ENCODE peak calls at places on chromosome 1, in seven cellular contexts. One of them, this sample, is unnamed.

GRCh38 chr1:117964290-117965038 is 34.9 kb downstream of the WDR3 start:
- DNase-seq in GM10248: no peak
- DNase-seq in Daoy: no peak
- DNase-seq in lower lobe of right lung: no peak
- DNase-seq in C1 segment of cervical spinal cord: no peak
- DNase-seq in stimulated activated naive CD8-positive, alpha-beta T cell treated with anti-CD3 and anti-CD28 coated beads, Interleukin-15, Interleukin-2, amounts not matched to agents 100 U/mL and 50 U/mL, for 24 hours: no peak
- DNase-seq in activated T-cell treated with anti-CD3 and anti-CD28 coated beads, Interleukin-2, amount 50 U/mL, for 4 hours: no peak
- DNase-seq in this sample: no peak

GRCh38 chr1:9912264-9912936 is 2.3 kb upstream of the CTNNBIP1 start:
- DNase-seq in GM10248: no peak
- DNase-seq in Daoy: no peak
- DNase-seq in lower lobe of right lung: no peak
- DNase-seq in C1 segment of cervical spinal cord: no peak
- DNase-seq in stimulated activated naive CD8-positive, alpha-beta T cell treated with anti-CD3 and anti-CD28 coated beads, Interleukin-15, Interleukin-2, amounts not matched to agents 100 U/mL and 50 U/mL, for 24 hours: no peak
- DNase-seq in activated T-cell treated with anti-CD3 and anti-CD28 coated beads, Interleukin-2, amount 50 U/mL, for 4 hours: no peak
- DNase-seq in this sample: no peak

GRCh38 chr1:12052008-12052573 is 11.0 kb upstream of the TNFRSF8 start:
- DNase-seq in GM10248: peak
- DNase-seq in Daoy: peak
- DNase-seq in lower lobe of right lung: no peak
- DNase-seq in C1 segment of cervical spinal cord: peak
- DNase-seq in stimulated activated naive CD8-positive, alpha-beta T cell treated with anti-CD3 and anti-CD28 coated beads, Interleukin-15, Interleukin-2, amounts not matched to agents 100 U/mL and 50 U/mL, for 24 hours: peak
- DNase-seq in activated T-cell treated with anti-CD3 and anti-CD28 coated beads, Interleukin-2, amount 50 U/mL, for 4 hours: no peak
- DNase-seq in this sample: no peak

GRCh38 chr1:185054365-185055060 is 9.2 kb downstream of the RNF2 start:
- DNase-seq in GM10248: no peak
- DNase-seq in Daoy: no peak
- DNase-seq in lower lobe of right lung: no peak
- DNase-seq in C1 segment of cervical spinal cord: no peak
- DNase-seq in stimulated activated naive CD8-positive, alpha-beta T cell treated with anti-CD3 and anti-CD28 coated beads, Interleukin-15, Interleukin-2, amounts not matched to agents 100 U/mL and 50 U/mL, for 24 hours: no peak
- DNase-seq in activated T-cell treated with anti-CD3 and anti-CD28 coated beads, Interleukin-2, amount 50 U/mL, for 4 hours: no peak
- DNase-seq in this sample: no peak

GRCh38 chr1:154241703-154242352 is 21.1 kb downstream of the UBAP2L start:
- DNase-seq in GM10248: no peak
- DNase-seq in Daoy: no peak
- DNase-seq in lower lobe of right lung: no peak
- DNase-seq in C1 segment of cervical spinal cord: no peak
- DNase-seq in stimulated activated naive CD8-positive, alpha-beta T cell treated with anti-CD3 and anti-CD28 coated beads, Interleukin-15, Interleukin-2, amounts not matched to agents 100 U/mL and 50 U/mL, for 24 hours: no peak
- DNase-seq in activated T-cell treated with anti-CD3 and anti-CD28 coated beads, Interleukin-2, amount 50 U/mL, for 4 hours: no peak
- DNase-seq in this sample: no peak

GRCh38 chr1:58858344-58858673 is 74.5 kb upstream of the JUN start:
- DNase-seq in GM10248: no peak
- DNase-seq in Daoy: no peak
- DNase-seq in lower lobe of right lung: no peak
- DNase-seq in C1 segment of cervical spinal cord: no peak
- DNase-seq in stimulated activated naive CD8-positive, alpha-beta T cell treated with anti-CD3 and anti-CD28 coated beads, Interleukin-15, Interleukin-2, amounts not matched to agents 100 U/mL and 50 U/mL, for 24 hours: peak
- DNase-seq in activated T-cell treated with anti-CD3 and anti-CD28 coated beads, Interleukin-2, amount 50 U/mL, for 4 hours: peak
- DNase-seq in this sample: no peak

GRCh38 chr1:29643281-29643680 is 407.0 kb downstream of the PTPRU start:
- DNase-seq in GM10248: no peak
- DNase-seq in Daoy: no peak
- DNase-seq in lower lobe of right lung: no peak
- DNase-seq in C1 segment of cervical spinal cord: no peak
- DNase-seq in stimulated activated naive CD8-positive, alpha-beta T cell treated with anti-CD3 and anti-CD28 coated beads, Interleukin-15, Interleukin-2, amounts not matched to agents 100 U/mL and 50 U/mL, for 24 hours: no peak
- DNase-seq in activated T-cell treated with anti-CD3 and anti-CD28 coated beads, Interleukin-2, amount 50 U/mL, for 4 hours: no peak
- DNase-seq in this sample: no peak

GRCh38 chr1:186845581-186846210 is 16.9 kb downstream of the PLA2G4A start:
- DNase-seq in GM10248: no peak
- DNase-seq in Daoy: no peak
- DNase-seq in lower lobe of right lung: no peak
- DNase-seq in C1 segment of cervical spinal cord: no peak
- DNase-seq in stimulated activated naive CD8-positive, alpha-beta T cell treated with anti-CD3 and anti-CD28 coated beads, Interleukin-15, Interleukin-2, amounts not matched to agents 100 U/mL and 50 U/mL, for 24 hours: no peak
- DNase-seq in activated T-cell treated with anti-CD3 and anti-CD28 coated beads, Interleukin-2, amount 50 U/mL, for 4 hours: no peak
- DNase-seq in this sample: no peak

GRCh38 chr1:150532860-150533259 is 16.3 kb upstream of the ADAMTSL4 start:
- DNase-seq in GM10248: no peak
- DNase-seq in Daoy: no peak
- DNase-seq in lower lobe of right lung: no peak
- DNase-seq in C1 segment of cervical spinal cord: no peak
- DNase-seq in stimulated activated naive CD8-positive, alpha-beta T cell treated with anti-CD3 and anti-CD28 coated beads, Interleukin-15, Interleukin-2, amounts not matched to agents 100 U/mL and 50 U/mL, for 24 hours: no peak
- DNase-seq in activated T-cell treated with anti-CD3 and anti-CD28 coated beads, Interleukin-2, amount 50 U/mL, for 4 hours: no peak
- DNase-seq in this sample: no peak

GRCh38 chr1:245797592-245798366 is 643.0 kb downstream of the KIF26B start:
- DNase-seq in GM10248: no peak
- DNase-seq in Daoy: peak
- DNase-seq in lower lobe of right lung: no peak
- DNase-seq in C1 segment of cervical spinal cord: no peak
- DNase-seq in stimulated activated naive CD8-positive, alpha-beta T cell treated with anti-CD3 and anti-CD28 coated beads, Interleukin-15, Interleukin-2, amounts not matched to agents 100 U/mL and 50 U/mL, for 24 hours: peak
- DNase-seq in activated T-cell treated with anti-CD3 and anti-CD28 coated beads, Interleukin-2, amount 50 U/mL, for 4 hours: no peak
- DNase-seq in this sample: peak

GRCh38 chr1:155934933-155935590 is 849 bp upstream of the KHDC4 start:
- DNase-seq in GM10248: no peak
- DNase-seq in Daoy: no peak
- DNase-seq in lower lobe of right lung: no peak
- DNase-seq in C1 segment of cervical spinal cord: no peak
- DNase-seq in stimulated activated naive CD8-positive, alpha-beta T cell treated with anti-CD3 and anti-CD28 coated beads, Interleukin-15, Interleukin-2, amounts not matched to agents 100 U/mL and 50 U/mL, for 24 hours: no peak
- DNase-seq in activated T-cell treated with anti-CD3 and anti-CD28 coated beads, Interleukin-2, amount 50 U/mL, for 4 hours: no peak
- DNase-seq in this sample: no peak

GRCh38 chr1:206776239-206776638 is 3.9 kb upstream of the IL10 start:
- DNase-seq in GM10248: no peak
- DNase-seq in Daoy: no peak
- DNase-seq in lower lobe of right lung: no peak
- DNase-seq in C1 segment of cervical spinal cord: no peak
- DNase-seq in stimulated activated naive CD8-positive, alpha-beta T cell treated with anti-CD3 and anti-CD28 coated beads, Interleukin-15, Interleukin-2, amounts not matched to agents 100 U/mL and 50 U/mL, for 24 hours: no peak
- DNase-seq in activated T-cell treated with anti-CD3 and anti-CD28 coated beads, Interleukin-2, amount 50 U/mL, for 4 hours: no peak
- DNase-seq in this sample: no peak

GRCh38 chr1:34330061-34330460 is 153.4 kb downstream of the C1orf94 start:
- DNase-seq in GM10248: no peak
- DNase-seq in Daoy: no peak
- DNase-seq in lower lobe of right lung: no peak
- DNase-seq in C1 segment of cervical spinal cord: no peak
- DNase-seq in stimulated activated naive CD8-positive, alpha-beta T cell treated with anti-CD3 and anti-CD28 coated beads, Interleukin-15, Interleukin-2, amounts not matched to agents 100 U/mL and 50 U/mL, for 24 hours: no peak
- DNase-seq in activated T-cell treated with anti-CD3 and anti-CD28 coated beads, Interleukin-2, amount 50 U/mL, for 4 hours: no peak
- DNase-seq in this sample: no peak

GRCh38 chr1:115012006-115012405 is 17.6 kb upstream of the TSHB start:
- DNase-seq in GM10248: no peak
- DNase-seq in Daoy: no peak
- DNase-seq in lower lobe of right lung: no peak
- DNase-seq in C1 segment of cervical spinal cord: no peak
- DNase-seq in stimulated activated naive CD8-positive, alpha-beta T cell treated with anti-CD3 and anti-CD28 coated beads, Interleukin-15, Interleukin-2, amounts not matched to agents 100 U/mL and 50 U/mL, for 24 hours: no peak
- DNase-seq in activated T-cell treated with anti-CD3 and anti-CD28 coated beads, Interleukin-2, amount 50 U/mL, for 4 hours: no peak
- DNase-seq in this sample: peak

GRCh38 chr1:22508329-22508728 is 55.0 kb upstream of the EPHA8 start:
- DNase-seq in GM10248: no peak
- DNase-seq in Daoy: no peak
- DNase-seq in lower lobe of right lung: no peak
- DNase-seq in C1 segment of cervical spinal cord: no peak
- DNase-seq in stimulated activated naive CD8-positive, alpha-beta T cell treated with anti-CD3 and anti-CD28 coated beads, Interleukin-15, Interleukin-2, amounts not matched to agents 100 U/mL and 50 U/mL, for 24 hours: no peak
- DNase-seq in activated T-cell treated with anti-CD3 and anti-CD28 coated beads, Interleukin-2, amount 50 U/mL, for 4 hours: no peak
- DNase-seq in this sample: no peak